ENCODE peak calls at places on chromosomes 11 and 22, in eight cellular contexts. G is neural crest cell, R is uterus, I is MM.1S, M is OCI-LY7, U is ovary, D is H9, F is cardiac muscle cell. V is an unnamed sample.

GRCh38 chr11:44814881-44815592 is 88.3 kb downstream of the TSPAN18 start:
- DNase-seq in M (no peak), G (no peak), D (no peak), R (no peak), F (no peak), I (no peak), U (no peak), V (no peak)

GRCh38 chr11:35330156-35330889 is 89.0 kb downstream of the SLC1A2 start:
- DNase-seq in D (peak), M (no peak), F (no peak), I (no peak), U (no peak), R (no peak), G (no peak), V (no peak)

GRCh38 chr11:100681064-100681502 is 6.0 kb upstream of the ARHGAP42 start:
- DNase-seq in G (no peak), U (no peak), R (peak), M (peak), D (peak), I (peak), F (peak), V (peak)

GRCh38 chr22:42022162-42022847 is 23.7 kb downstream of the WBP2NL start:
- DNase-seq in G (no peak), M (peak), D (no peak), R (no peak), F (no peak), U (no peak), I (peak), V (peak)

GRCh38 chr11:17483505-17483904 is 6.9 kb upstream of the ABCC8 start:
- DNase-seq in G (no peak), M (no peak), D (no peak), I (no peak), F (no peak), U (no peak), R (no peak), V (no peak)

GRCh38 chr11:82047200-82047599 is 686.5 kb downstream of the FAM181B start:
- DNase-seq in R (no peak), D (no peak), M (no peak), F (no peak), U (no peak), G (no peak), I (no peak), V (no peak)

GRCh38 chr11:10930961-10931760 is 73.3 kb upstream of the ZBED5 start:
- DNase-seq in G (peak), D (peak), R (peak), I (peak), M (no peak), U (peak), F (peak), V (no peak)

GRCh38 chr11:85394288-85394687 is 232.9 kb downstream of the DLG2 start:
- DNase-seq in M (no peak), G (no peak), I (no peak), R (no peak), F (no peak), D (no peak), U (no peak), V (no peak)

GRCh38 chr11:101862410-101863233 is 52.2 kb upstream of the CEP126 start:
- DNase-seq in M (peak), F (peak), U (no peak), R (no peak), D (peak), G (peak), I (no peak), V (no peak)

GRCh38 chr22:27576815-27577564 is 224.6 kb downstream of the MN1 start:
- DNase-seq in I (no peak), D (no peak), M (no peak), R (no peak), U (no peak), F (no peak), G (no peak), V (no peak)

GRCh38 chr11:17864478-17864941 is 129.9 kb downstream of the KCNC1 start:
- DNase-seq in D (peak), U (no peak), M (peak), R (no peak), F (peak), G (no peak), I (peak), V (peak)

GRCh38 chr22:32926600-32926999 is 125.1 kb downstream of the TIMP3 start:
- DNase-seq in G (no peak), R (no peak), M (peak), D (peak), I (peak), F (peak), U (no peak), V (peak)

GRCh38 chr22:49971232-49972162 is 10.9 kb downstream of the PIM3 start:
- DNase-seq in G (peak), F (peak), M (no peak), D (peak), R (peak), I (peak), U (peak), V (no peak)

GRCh38 chr11:73480677-73481076 is 104.5 kb downstream of the RELT start:
- DNase-seq in F (no peak), D (no peak), G (no peak), I (no peak), U (no peak), M (no peak), R (no peak), V (no peak)

GRCh38 chr11:65849771-65850216 is 8.2 kb downstream of the CFL1 start:
- DNase-seq in U (no peak), G (no peak), I (no peak), M (no peak), D (no peak), F (no peak), R (no peak), V (peak)

GRCh38 chr11:65851811-65852507 is 6.0 kb downstream of the CFL1 start:
- DNase-seq in U (no peak), G (no peak), I (no peak), F (no peak), D (peak), R (no peak), M (no peak), V (peak)

GRCh38 chr11:65852508-65853248 is 5.3 kb downstream of the CFL1 start:
- DNase-seq in M (no peak), U (no peak), I (no peak), G (no peak), R (no peak), D (peak), F (no peak), V (peak)

GRCh38 chr11:65850217-65851082 is 7.5 kb downstream of the CFL1 start:
- DNase-seq in F (no peak), U (no peak), I (no peak), M (no peak), R (no peak), D (peak), G (no peak), V (peak)

GRCh38 chr11:65851083-65851579 is 6.8 kb downstream of the CFL1 start:
- DNase-seq in G (peak), M (no peak), F (no peak), D (peak), R (no peak), I (no peak), U (no peak), V (peak)
- TF ChIP-seq CTCF in G (peak), M (peak), F (peak), D (peak), R (no peak), I (peak), U (no peak), V (peak)

GRCh38 chr11:63277345-63277943 is 34.0 kb upstream of the SLC22A25 start:
- DNase-seq in R (no peak), G (no peak), U (no peak), I (no peak), D (no peak), F (peak), M (peak), V (peak)
- TF ChIP-seq CTCF in R (no peak), G (no peak), U (no peak), I (no peak), D (no peak), F (no peak), M (peak), V (peak)

GRCh38 chr11:12761029-12761428 is 86.8 kb downstream of the TEAD1 start:
- DNase-seq in R (no peak), M (no peak), I (no peak), G (no peak), U (no peak), F (no peak), D (no peak), V (peak)
- TF ChIP-seq CTCF in R (no peak), M (peak), I (no peak), G (peak), U (no peak), F (peak), D (peak), V (no peak)

GRCh38 chr22:21771631-21771976 is 36.0 kb upstream of the YPEL1 start:
- DNase-seq in G (no peak), M (no peak), U (no peak), R (no peak), I (no peak), D (no peak), F (no peak), V (no peak)
- TF ChIP-seq CTCF in G (no peak), M (no peak), U (no peak), R (no peak), I (no peak), D (no peak), F (no peak), V (no peak)

GRCh38 chr11:88327462-88328143 is 9.9 kb downstream of the CTSC start:
- DNase-seq in F (no peak), U (no peak), R (no peak), I (no peak), M (no peak), D (no peak), G (no peak), V (peak)

GRCh38 chr11:88330826-88331428 is 6.6 kb downstream of the CTSC start:
- DNase-seq in I (no peak), F (no peak), D (no peak), M (no peak), G (no peak), U (no peak), R (no peak), V (no peak)

GRCh38 chr11:88327061-88327460 is 10.5 kb downstream of the CTSC start:
- DNase-seq in M (no peak), U (no peak), D (no peak), I (no peak), G (no peak), R (no peak), F (no peak), V (no peak)

GRCh38 chr11:88332851-88333250 is 4.7 kb downstream of the CTSC start:
- DNase-seq in R (no peak), M (no peak), F (no peak), D (no peak), I (no peak), U (no peak), G (no peak), V (no peak)

GRCh38 chr11:88329563-88330250 is 7.8 kb downstream of the CTSC start:
- DNase-seq in F (no peak), U (no peak), G (no peak), D (no peak), M (no peak), R (no peak), I (no peak), V (peak)
- TF ChIP-seq CTCF in F (no peak), U (no peak), G (no peak), D (no peak), M (no peak), R (no peak), I (no peak), V (no peak)

GRCh38 chr22:17009640-17010291 is 1.7 kb upstream of the GAB4 start:
- DNase-seq in I (no peak), G (no peak), D (no peak), U (no peak), R (no peak), M (peak), F (no peak), V (no peak)
- TF ChIP-seq CTCF in I (peak), G (no peak), D (peak), U (no peak), R (no peak), M (peak), F (no peak), V (peak)

GRCh38 chr22:45338795-45339194 is 29.1 kb downstream of the FAM118A start:
- DNase-seq in I (no peak), R (no peak), M (no peak), F (no peak), G (no peak), U (no peak), D (no peak), V (no peak)

GRCh38 chr22:45341503-45341902 is 31.8 kb downstream of the FAM118A start:
- DNase-seq in M (no peak), R (no peak), F (peak), G (no peak), D (no peak), U (no peak), I (no peak), V (peak)

GRCh38 chr22:45340323-45340722 is 30.6 kb downstream of the FAM118A start:
- DNase-seq in F (no peak), U (no peak), I (no peak), R (no peak), M (no peak), D (no peak), G (no peak), V (no peak)

GRCh38 chr22:45343143-45343542 is 33.4 kb downstream of the FAM118A start:
- DNase-seq in M (no peak), G (no peak), F (no peak), I (no peak), U (no peak), R (no peak), D (no peak), V (no peak)

DNA sequence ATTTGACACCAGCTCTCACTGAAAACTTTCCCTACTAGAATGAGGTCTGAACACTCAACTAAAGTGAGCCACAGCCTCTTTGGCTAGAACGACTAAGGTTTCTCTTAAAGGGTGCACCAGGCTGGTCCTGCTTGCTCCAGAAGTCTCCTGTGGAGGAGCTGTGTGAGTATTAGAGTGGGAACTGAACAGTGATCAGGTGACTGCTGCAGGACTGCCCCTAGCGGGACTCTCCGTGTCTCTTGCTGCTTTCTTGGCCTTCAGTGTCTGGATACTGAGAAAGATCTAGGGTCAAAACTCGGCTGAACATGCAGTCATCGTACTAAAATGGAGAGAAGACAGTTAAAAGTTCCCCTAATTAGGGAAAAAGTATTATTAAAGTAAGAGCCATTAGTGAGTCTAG is 34.6 kb downstream of the FAM118A start:
- DNase-seq in G (no peak), M (no peak), U (no peak), D (peak), F (peak), R (no peak), I (no peak), V (no peak)
- TF ChIP-seq CTCF in G (peak), M (no peak), U (no peak), D (peak), F (no peak), R (no peak), I (no peak), V (no peak)

GRCh38 chr11:131510662-131511061 is 140.2 kb downstream of the NTM start:
- DNase-seq in D (no peak), U (no peak), G (no peak), I (no peak), F (no peak), M (no peak), R (no peak), V (no peak)

GRCh38 chr11:131514062-131514461 is 143.6 kb downstream of the NTM start:
- DNase-seq in F (no peak), D (no peak), M (no peak), I (no peak), U (no peak), R (no peak), G (no peak), V (no peak)

GRCh38 chr11:131506376-131506775 is 136.0 kb downstream of the NTM start:
- DNase-seq in D (no peak), G (no peak), M (no peak), U (no peak), F (no peak), I (no peak), R (no peak), V (no peak)

GRCh38 chr11:131512228-131512627 is 141.8 kb downstream of the NTM start:
- DNase-seq in U (no peak), G (no peak), F (no peak), M (no peak), D (no peak), I (no peak), R (no peak), V (no peak)

GRCh38 chr11:131511794-131512193 is 141.4 kb downstream of the NTM start:
- DNase-seq in D (peak), U (no peak), R (no peak), F (peak), I (peak), M (peak), G (peak), V (peak)
- TF ChIP-seq CTCF in D (peak), U (no peak), R (no peak), F (peak), I (peak), M (peak), G (peak), V (peak)